ENCODE peak calls at places on chromosomes 4 and X, in four cellular contexts. One of them, this sample, is unnamed.

GRCh38 chr4:81724925-81725329 is 253.2 kb upstream of the RASGEF1B start:
- DNase-seq in SW 1271: no peak
- DNase-seq in GM23338: no peak
- DNase-seq in mucosa of descending colon: peak; percentile 41
- DNase-seq in this sample: peak; percentile 29

GRCh38 chrX:47683171-47684145 is 24.5 kb upstream of the UXT start:
- DNase-seq in SW 1271: no peak
- DNase-seq in mucosa of descending colon: no peak
- DNase-seq in GM23338: no peak
- DNase-seq in this sample: no peak

GRCh38 chr4:120718979-120719566 is 203.5 kb downstream of the PRDM5 start:
- DNase-seq in SW 1271: peak; percentile 34
- DNase-seq in GM23338: peak; percentile 65
- DNase-seq in mucosa of descending colon: no peak
- DNase-seq in this sample: no peak

GRCh38 chr4:76989391-76990061 is 40.0 kb downstream of the SEPTIN11 start:
- DNase-seq in GM23338: no peak
- DNase-seq in mucosa of descending colon: peak; percentile 63
- DNase-seq in SW 1271: no peak
- DNase-seq in this sample: peak; percentile 53

GRCh38 chrX:150213481-150214030 is 149.6 kb upstream of the MAMLD1 start:
- DNase-seq in mucosa of descending colon: no peak
- DNase-seq in SW 1271: no peak
- DNase-seq in GM23338: no peak
- DNase-seq in this sample: no peak

GRCh38 chrX:141439651-141440050 is 144.9 kb downstream of the SPANXA1 start:
- DNase-seq in SW 1271: no peak
- DNase-seq in mucosa of descending colon: no peak
- DNase-seq in GM23338: no peak
- DNase-seq in this sample: no peak

GRCh38 chrX:42149281-42149680 is 225.9 kb upstream of the CASK start:
- DNase-seq in SW 1271: no peak
- DNase-seq in GM23338: no peak
- DNase-seq in mucosa of descending colon: no peak
- DNase-seq in this sample: no peak

GRCh38 chrX:51155157-51155556 is 177.5 kb upstream of the NUDT10 start:
- DNase-seq in SW 1271: no peak
- DNase-seq in mucosa of descending colon: no peak
- DNase-seq in GM23338: no peak
- DNase-seq in this sample: no peak

GRCh38 chrX:105870465-105870864 is 48.1 kb downstream of the NRK start:
- DNase-seq in GM23338: no peak
- DNase-seq in mucosa of descending colon: no peak
- DNase-seq in SW 1271: no peak
- DNase-seq in this sample: no peak

GRCh38 chr4:19381068-19381467 is 870.6 kb upstream of the SLIT2 start:
- DNase-seq in mucosa of descending colon: no peak
- DNase-seq in GM23338: no peak
- DNase-seq in SW 1271: peak; percentile 2
- DNase-seq in this sample: no peak

GRCh38 chrX:17242470-17242869 is 132.5 kb upstream of the NHS start:
- DNase-seq in SW 1271: peak; percentile 5
- DNase-seq in mucosa of descending colon: no peak
- DNase-seq in GM23338: peak; percentile 62
- DNase-seq in this sample: peak; percentile 6

GRCh38 chr4:28479666-28480065 is 1619.0 kb downstream of the STIM2 start:
- DNase-seq in SW 1271: no peak
- DNase-seq in GM23338: peak; percentile 38
- DNase-seq in mucosa of descending colon: no peak
- DNase-seq in this sample: no peak